ENCODE peak calls at places on chromosomes 16 and 17, in eight cellular contexts. U is NCI-H1436 treated with DMSO at 0.1 percent for 48 hours; R is left ventricle myocardium inferior; T is dorsolateral prefrontal cortex; J is G401; V is midbrain; W is COR-L47; C is effector CD4-positive, alpha-beta T cell. P is an unnamed sample.

GRCh38 chr16:27374794-27375499 is 27.0 kb upstream of the IL21R start:
- DNase-seq in R (peak), T (no peak), V (peak), C (no peak), U (no peak), W (peak), J (peak), P (peak)

GRCh38 chr16:25256821-25257503 is 683 bp downstream of the ZKSCAN2 start:
- DNase-seq in W (no peak), J (peak), U (no peak), C (no peak), R (no peak), T (no peak), V (no peak), P (peak)

GRCh38 chr17:34400301-34400931 is 37.4 kb upstream of the CCL1 start:
- DNase-seq in J (no peak), R (no peak), C (no peak), T (no peak), U (no peak), W (no peak), V (no peak), P (no peak)

GRCh38 chr16:54342966-54343365 is 56.4 kb upstream of the IRX3 start:
- DNase-seq in R (no peak), C (no peak), U (no peak), J (no peak), V (no peak), T (no peak), W (no peak), P (no peak)

GRCh38 chr16:57380671-57381462 is 8.6 kb downstream of the CX3CL1 start:
- DNase-seq in C (no peak), J (no peak), T (no peak), W (peak), R (peak), U (no peak), V (peak), P (no peak)

GRCh38 chr17:43669971-43670644 is 8.4 kb upstream of the MEOX1 start:
- DNase-seq in R (no peak), U (no peak), T (no peak), J (no peak), W (no peak), V (no peak), C (no peak), P (no peak)

GRCh38 chr16:72537684-72538083 is 365.7 kb upstream of the PMFBP1 start:
- DNase-seq in U (no peak), V (no peak), C (no peak), W (no peak), J (no peak), R (no peak), T (no peak), P (no peak)

GRCh38 chr17:13462673-13463124 is 139.0 kb downstream of the HS3ST3A1 start:
- DNase-seq in J (no peak), V (no peak), U (no peak), C (no peak), T (no peak), R (no peak), W (no peak), P (no peak)

GRCh38 chr17:35244345-35245195 is 1.7 kb downstream of the SLFN5 start:
- DNase-seq in U (no peak), W (no peak), R (peak), T (no peak), C (peak), J (no peak), V (no peak), P (no peak)

GRCh38 chr17:41777157-41777578 is 9.3 kb downstream of the JUP start:
- DNase-seq in J (no peak), C (no peak), U (no peak), W (peak), T (no peak), V (no peak), R (peak), P (no peak)

GRCh38 chr17:32877164-32877764 is 340 bp upstream of the MYO1D start:
- DNase-seq in U (peak), W (peak), J (peak), T (peak), V (peak), C (peak), R (peak), P (peak)

GRCh38 chr17:56754523-56755208 is 79.1 kb downstream of the C17orf67 start:
- DNase-seq in W (no peak), C (no peak), U (no peak), R (no peak), T (no peak), V (no peak), J (no peak), P (no peak)

GRCh38 chr17:82241183-82241925 is 12.5 kb downstream of the SLC16A3 start:
- DNase-seq in J (peak), U (no peak), R (peak), V (peak), T (peak), C (no peak), W (no peak), P (peak)

GRCh38 chr16:51497541-51498211 is 346.6 kb upstream of the SALL1 start:
- DNase-seq in C (no peak), R (no peak), U (no peak), J (no peak), T (no peak), V (no peak), W (no peak), P (no peak)

GRCh38 chr17:48352630-48353029 is 77.4 kb downstream of the SKAP1 start:
- DNase-seq in V (no peak), J (no peak), R (no peak), U (no peak), C (no peak), T (no peak), W (no peak), P (no peak)

GRCh38 chr17:72766761-72767356 is 325.6 kb downstream of the SLC39A11 start:
- DNase-seq in V (no peak), J (no peak), R (no peak), W (no peak), C (no peak), U (no peak), T (no peak), P (no peak)

GRCh38 chr16:4082474-4083044 is 33.7 kb downstream of the ADCY9 start:
- DNase-seq in U (no peak), W (no peak), V (no peak), R (no peak), C (no peak), J (no peak), T (no peak), P (no peak)

GRCh38 chr16:88561485-88562369 is 8.5 kb upstream of the ZC3H18 start:
- DNase-seq in J (peak), U (no peak), R (no peak), C (peak), T (peak), W (peak), V (peak), P (peak)

GRCh38 chr17:19250421-19251141 is 13.4 kb downstream of the EPN2 start:
- DNase-seq in C (no peak), W (no peak), V (peak), J (peak), R (peak), T (peak), U (no peak), P (peak)

GRCh38 chr16:19691161-19691850 is 26.7 kb downstream of the KNOP1 start:
- DNase-seq in C (no peak), W (no peak), T (peak), U (no peak), R (no peak), J (peak), V (peak), P (peak)

GRCh38 chr16:49354101-49354500 is 19.5 kb upstream of the C16orf78 start:
- DNase-seq in T (no peak), J (no peak), R (no peak), W (no peak), C (no peak), V (no peak), U (no peak), P (no peak)

GRCh38 chr16:3091551-3091950 is 7.5 kb downstream of the ZSCAN10 start:
- DNase-seq in C (no peak), W (no peak), R (no peak), J (no peak), T (no peak), V (no peak), U (no peak), P (no peak)

GRCh38 chr17:54903375-54903774 is 2.7 kb downstream of the TOM1L1 start:
- DNase-seq in V (peak), T (no peak), R (peak), U (no peak), C (no peak), W (no peak), J (peak), P (no peak)

GRCh38 chr17:63826468-63827001 is 696 bp upstream of the PSMC5 start:
- DNase-seq in W (no peak), C (no peak), T (no peak), U (no peak), J (no peak), R (peak), V (no peak), P (no peak)

GRCh38 chr16:83898463-83899271 is at the start of gene MLYCD:
- DNase-seq in U (no peak), T (peak), V (peak), J (peak), R (peak), W (peak), C (peak), P (peak)

GRCh38 chr16:55401036-55401435 is 77.0 kb downstream of the IRX6 start:
- DNase-seq in T (no peak), R (no peak), J (no peak), W (no peak), C (no peak), U (no peak), V (no peak), P (no peak)

GRCh38 chr16:64951193-64951592 is 170.7 kb downstream of the CDH11 start:
- DNase-seq in C (no peak), W (no peak), T (no peak), R (no peak), U (no peak), J (no peak), V (no peak), P (no peak)

GRCh38 chr16:30183961-30184429 is 593 bp downstream of the CORO1A start:
- DNase-seq in J (peak), C (peak), V (no peak), T (no peak), W (no peak), R (peak), U (no peak), P (peak)

GRCh38 chr16:17351471-17352045 is 119.2 kb downstream of the XYLT1 start:
- DNase-seq in T (no peak), J (no peak), R (no peak), V (no peak), W (no peak), C (no peak), U (no peak), P (no peak)

GRCh38 chr16:31273187-31273586 is 13.4 kb downstream of the ITGAM start:
- DNase-seq in W (no peak), V (no peak), C (no peak), R (no peak), U (no peak), T (no peak), J (no peak), P (peak)

GRCh38 chr17:80859004-80859941 is 132.4 kb upstream of the CHMP6 start:
- DNase-seq in W (peak), C (no peak), V (peak), U (no peak), T (peak), J (peak), R (peak), P (peak)

GRCh38 chr17:81821147-81821546 is 11.9 kb downstream of the MCRIP1 start:
- DNase-seq in U (no peak), J (no peak), T (no peak), R (no peak), V (no peak), W (no peak), C (no peak), P (no peak)

GRCh38 chr17:57257213-57257873 is 1.0 kb downstream of the MSI2 start:
- DNase-seq in W (no peak), J (no peak), V (peak), C (peak), U (no peak), R (no peak), T (no peak), P (no peak)

GRCh38 chr16:83774066-83774465 is 33.7 kb upstream of the HSBP1 start:
- DNase-seq in C (no peak), J (no peak), U (no peak), V (no peak), W (no peak), R (no peak), T (no peak), P (no peak)

GRCh38 chr16:3475604-3476375 is 19.5 kb downstream of the C16orf90 start:
- DNase-seq in J (no peak), U (no peak), W (no peak), V (no peak), R (no peak), T (no peak), C (no peak), P (no peak)

GRCh38 chr16:52068447-52069074 is 478.4 kb downstream of the TOX3 start:
- DNase-seq in C (no peak), J (peak), R (no peak), V (peak), W (peak), U (peak), T (no peak), P (peak)